ENCODE peak calls at places on chromosomes 2 and 18, in six cellular contexts. One of them, this sample, is unnamed.

GRCh38 chr2:131145040-131145439 is 39.9 kb downstream of the PLEKHB2 start:
- DNase-seq in ureter: no peak
- DNase-seq in left ventricle myocardium inferior: no peak
- DNase-seq in GM03348: no peak
- DNase-seq in stimulated activated CD4-positive, alpha-beta T cell treated with anti-CD3 and anti-CD28 coated beads, Interleukin-15, amount 100 ng/mL, for 1 hour: no peak
- DNase-seq in RWPE1: no peak
- DNase-seq in this sample: no peak

GRCh38 chr2:176494949-176495353 is 225.7 kb downstream of the MTX2 start:
- DNase-seq in ureter: no peak
- DNase-seq in left ventricle myocardium inferior: peak
- DNase-seq in GM03348: peak
- DNase-seq in stimulated activated CD4-positive, alpha-beta T cell treated with anti-CD3 and anti-CD28 coated beads, Interleukin-15, amount 100 ng/mL, for 1 hour: no peak
- DNase-seq in RWPE1: no peak
- DNase-seq in this sample: peak

GRCh38 chr18:40006553-40007073 is 1948.4 kb upstream of the PIK3C3 start:
- DNase-seq in ureter: no peak
- DNase-seq in left ventricle myocardium inferior: no peak
- DNase-seq in GM03348: no peak
- DNase-seq in stimulated activated CD4-positive, alpha-beta T cell treated with anti-CD3 and anti-CD28 coated beads, Interleukin-15, amount 100 ng/mL, for 1 hour: no peak
- DNase-seq in RWPE1: no peak
- DNase-seq in this sample: no peak

GRCh38 chr2:189558516-189559263 is 21.9 kb downstream of the SLC40A1 start:
- DNase-seq in ureter: no peak
- DNase-seq in left ventricle myocardium inferior: no peak
- DNase-seq in GM03348: no peak
- DNase-seq in stimulated activated CD4-positive, alpha-beta T cell treated with anti-CD3 and anti-CD28 coated beads, Interleukin-15, amount 100 ng/mL, for 1 hour: no peak
- DNase-seq in RWPE1: no peak
- DNase-seq in this sample: no peak

GRCh38 chr2:144078091-144078490 is 441.8 kb downstream of the ZEB2 start:
- DNase-seq in ureter: no peak
- DNase-seq in left ventricle myocardium inferior: no peak
- DNase-seq in GM03348: peak
- DNase-seq in stimulated activated CD4-positive, alpha-beta T cell treated with anti-CD3 and anti-CD28 coated beads, Interleukin-15, amount 100 ng/mL, for 1 hour: no peak
- DNase-seq in RWPE1: no peak
- DNase-seq in this sample: no peak

GRCh38 chr2:109225170-109225775 is 96.3 kb downstream of the SH3RF3 start:
- DNase-seq in ureter: no peak
- DNase-seq in left ventricle myocardium inferior: no peak
- DNase-seq in GM03348: no peak
- DNase-seq in stimulated activated CD4-positive, alpha-beta T cell treated with anti-CD3 and anti-CD28 coated beads, Interleukin-15, amount 100 ng/mL, for 1 hour: no peak
- DNase-seq in RWPE1: no peak
- DNase-seq in this sample: no peak

GRCh38 chr2:37196320-37197195 is at the start of gene CEBPZOS:
- DNase-seq in ureter: peak
- DNase-seq in left ventricle myocardium inferior: peak
- DNase-seq in GM03348: peak
- DNase-seq in stimulated activated CD4-positive, alpha-beta T cell treated with anti-CD3 and anti-CD28 coated beads, Interleukin-15, amount 100 ng/mL, for 1 hour: peak
- DNase-seq in RWPE1: peak
- DNase-seq in this sample: peak

GRCh38 chr2:6866239-6866745 is 585 bp upstream of the CMPK2 start:
- DNase-seq in ureter: peak
- DNase-seq in left ventricle myocardium inferior: no peak
- DNase-seq in GM03348: peak
- DNase-seq in stimulated activated CD4-positive, alpha-beta T cell treated with anti-CD3 and anti-CD28 coated beads, Interleukin-15, amount 100 ng/mL, for 1 hour: peak
- DNase-seq in RWPE1: peak
- DNase-seq in this sample: no peak

GRCh38 chr2:20304411-20304810 is 46.2 kb downstream of the PUM2 start:
- DNase-seq in ureter: no peak
- DNase-seq in left ventricle myocardium inferior: no peak
- DNase-seq in GM03348: peak
- DNase-seq in stimulated activated CD4-positive, alpha-beta T cell treated with anti-CD3 and anti-CD28 coated beads, Interleukin-15, amount 100 ng/mL, for 1 hour: no peak
- DNase-seq in RWPE1: no peak
- DNase-seq in this sample: no peak

GRCh38 chr2:26978061-26978596 is 7.7 kb downstream of the MAPRE3 start:
- DNase-seq in ureter: peak
- DNase-seq in left ventricle myocardium inferior: peak
- DNase-seq in GM03348: no peak
- DNase-seq in stimulated activated CD4-positive, alpha-beta T cell treated with anti-CD3 and anti-CD28 coated beads, Interleukin-15, amount 100 ng/mL, for 1 hour: no peak
- DNase-seq in RWPE1: no peak
- DNase-seq in this sample: peak

GRCh38 chr18:63378919-63379638 is 12.1 kb upstream of the KDSR start:
- DNase-seq in ureter: no peak
- DNase-seq in left ventricle myocardium inferior: no peak
- DNase-seq in GM03348: no peak
- DNase-seq in stimulated activated CD4-positive, alpha-beta T cell treated with anti-CD3 and anti-CD28 coated beads, Interleukin-15, amount 100 ng/mL, for 1 hour: no peak
- DNase-seq in RWPE1: no peak
- DNase-seq in this sample: no peak

GRCh38 chr18:27954226-27954625 is 222.7 kb downstream of the CDH2 start:
- DNase-seq in ureter: no peak
- DNase-seq in left ventricle myocardium inferior: no peak
- DNase-seq in GM03348: peak
- DNase-seq in stimulated activated CD4-positive, alpha-beta T cell treated with anti-CD3 and anti-CD28 coated beads, Interleukin-15, amount 100 ng/mL, for 1 hour: no peak
- DNase-seq in RWPE1: no peak
- DNase-seq in this sample: no peak

GRCh38 chr2:23513245-23513880 is 128.4 kb downstream of the KLHL29 start:
- DNase-seq in ureter: no peak
- DNase-seq in left ventricle myocardium inferior: no peak
- DNase-seq in GM03348: no peak
- DNase-seq in stimulated activated CD4-positive, alpha-beta T cell treated with anti-CD3 and anti-CD28 coated beads, Interleukin-15, amount 100 ng/mL, for 1 hour: no peak
- DNase-seq in RWPE1: no peak
- DNase-seq in this sample: no peak

GRCh38 chr2:142602418-142602989 is 275.0 kb upstream of the KYNU start:
- DNase-seq in ureter: no peak
- DNase-seq in left ventricle myocardium inferior: no peak
- DNase-seq in GM03348: no peak
- DNase-seq in stimulated activated CD4-positive, alpha-beta T cell treated with anti-CD3 and anti-CD28 coated beads, Interleukin-15, amount 100 ng/mL, for 1 hour: no peak
- DNase-seq in RWPE1: no peak
- DNase-seq in this sample: no peak

GRCh38 chr2:105796791-105797190 is 52.1 kb downstream of the NCK2 start:
- DNase-seq in ureter: no peak
- DNase-seq in left ventricle myocardium inferior: no peak
- DNase-seq in GM03348: no peak
- DNase-seq in stimulated activated CD4-positive, alpha-beta T cell treated with anti-CD3 and anti-CD28 coated beads, Interleukin-15, amount 100 ng/mL, for 1 hour: no peak
- DNase-seq in RWPE1: no peak
- DNase-seq in this sample: no peak

GRCh38 chr2:145723872-145724271 is 1204.0 kb upstream of the ZEB2 start:
- DNase-seq in ureter: no peak
- DNase-seq in left ventricle myocardium inferior: no peak
- DNase-seq in GM03348: no peak
- DNase-seq in stimulated activated CD4-positive, alpha-beta T cell treated with anti-CD3 and anti-CD28 coated beads, Interleukin-15, amount 100 ng/mL, for 1 hour: no peak
- DNase-seq in RWPE1: no peak
- DNase-seq in this sample: no peak

GRCh38 chr18:48077291-48077690 is 146.8 kb upstream of the SMAD2 start:
- DNase-seq in ureter: no peak
- DNase-seq in left ventricle myocardium inferior: no peak
- DNase-seq in GM03348: no peak
- DNase-seq in stimulated activated CD4-positive, alpha-beta T cell treated with anti-CD3 and anti-CD28 coated beads, Interleukin-15, amount 100 ng/mL, for 1 hour: no peak
- DNase-seq in RWPE1: no peak
- DNase-seq in this sample: no peak

GRCh38 chr18:41353726-41354125 is 601.3 kb upstream of the PIK3C3 start:
- DNase-seq in ureter: no peak
- DNase-seq in left ventricle myocardium inferior: no peak
- DNase-seq in GM03348: no peak
- DNase-seq in stimulated activated CD4-positive, alpha-beta T cell treated with anti-CD3 and anti-CD28 coated beads, Interleukin-15, amount 100 ng/mL, for 1 hour: no peak
- DNase-seq in RWPE1: no peak
- DNase-seq in this sample: no peak

GRCh38 chr2:53913721-53914120 is 54.0 kb upstream of the GPR75 start:
- DNase-seq in ureter: no peak
- DNase-seq in left ventricle myocardium inferior: no peak
- DNase-seq in GM03348: peak
- DNase-seq in stimulated activated CD4-positive, alpha-beta T cell treated with anti-CD3 and anti-CD28 coated beads, Interleukin-15, amount 100 ng/mL, for 1 hour: no peak
- DNase-seq in RWPE1: no peak
- DNase-seq in this sample: no peak

GRCh38 chr2:19488009-19488691 is 129.7 kb upstream of the OSR1 start:
- DNase-seq in ureter: no peak
- DNase-seq in left ventricle myocardium inferior: no peak
- DNase-seq in GM03348: peak
- DNase-seq in stimulated activated CD4-positive, alpha-beta T cell treated with anti-CD3 and anti-CD28 coated beads, Interleukin-15, amount 100 ng/mL, for 1 hour: no peak
- DNase-seq in RWPE1: peak
- DNase-seq in this sample: no peak

GRCh38 chr2:129233166-129233565 is 746.3 kb upstream of the RAB6C start:
- DNase-seq in ureter: no peak
- DNase-seq in left ventricle myocardium inferior: no peak
- DNase-seq in GM03348: no peak
- DNase-seq in stimulated activated CD4-positive, alpha-beta T cell treated with anti-CD3 and anti-CD28 coated beads, Interleukin-15, amount 100 ng/mL, for 1 hour: no peak
- DNase-seq in RWPE1: no peak
- DNase-seq in this sample: no peak

GRCh38 chr2:165793779-165794519 is at the start of gene GALNT3:
- DNase-seq in ureter: peak
- DNase-seq in left ventricle myocardium inferior: no peak
- DNase-seq in GM03348: peak
- DNase-seq in stimulated activated CD4-positive, alpha-beta T cell treated with anti-CD3 and anti-CD28 coated beads, Interleukin-15, amount 100 ng/mL, for 1 hour: peak
- DNase-seq in RWPE1: peak
- DNase-seq in this sample: peak

GRCh38 chr2:233501198-233502076 is 65.1 kb downstream of the USP40 start:
- DNase-seq in ureter: no peak
- DNase-seq in left ventricle myocardium inferior: no peak
- DNase-seq in GM03348: no peak
- DNase-seq in stimulated activated CD4-positive, alpha-beta T cell treated with anti-CD3 and anti-CD28 coated beads, Interleukin-15, amount 100 ng/mL, for 1 hour: no peak
- DNase-seq in RWPE1: no peak
- DNase-seq in this sample: no peak

GRCh38 chr18:79738565-79739439 is 58.9 kb upstream of the KCNG2 start:
- DNase-seq in ureter: no peak
- DNase-seq in left ventricle myocardium inferior: peak
- DNase-seq in GM03348: no peak
- DNase-seq in stimulated activated CD4-positive, alpha-beta T cell treated with anti-CD3 and anti-CD28 coated beads, Interleukin-15, amount 100 ng/mL, for 1 hour: no peak
- DNase-seq in RWPE1: no peak
- DNase-seq in this sample: no peak

GRCh38 chr2:85132392-85132791 is 800 bp upstream of the TCF7L1 start:
- DNase-seq in ureter: no peak
- DNase-seq in left ventricle myocardium inferior: peak
- DNase-seq in GM03348: peak
- DNase-seq in stimulated activated CD4-positive, alpha-beta T cell treated with anti-CD3 and anti-CD28 coated beads, Interleukin-15, amount 100 ng/mL, for 1 hour: no peak
- DNase-seq in RWPE1: peak
- DNase-seq in this sample: peak

GRCh38 chr2:239150125-239151011 is 250.5 kb downstream of the HDAC4 start:
- DNase-seq in ureter: no peak
- DNase-seq in left ventricle myocardium inferior: peak
- DNase-seq in GM03348: no peak
- DNase-seq in stimulated activated CD4-positive, alpha-beta T cell treated with anti-CD3 and anti-CD28 coated beads, Interleukin-15, amount 100 ng/mL, for 1 hour: no peak
- DNase-seq in RWPE1: no peak
- DNase-seq in this sample: no peak

GRCh38 chr18:79603321-79604204 is 76.0 kb upstream of the CTDP1 start:
- DNase-seq in ureter: no peak
- DNase-seq in left ventricle myocardium inferior: peak
- DNase-seq in GM03348: no peak
- DNase-seq in stimulated activated CD4-positive, alpha-beta T cell treated with anti-CD3 and anti-CD28 coated beads, Interleukin-15, amount 100 ng/mL, for 1 hour: no peak
- DNase-seq in RWPE1: no peak
- DNase-seq in this sample: peak

This sample was measured in left ventricle myocardium superior.